ENCODE peak calls at places on chromosomes 3 and 15, in four cellular contexts. T, Z, D and X are unnamed samples.

GRCh38 chr3:117263735-117264134 is 554.2 kb downstream of the TUSC7 start:
- DNase-seq in T (no peak), Z (no peak), D (no peak), X (no peak)

GRCh38 chr3:150384517-150385212 is 23.4 kb upstream of the TSC22D2 start:
- DNase-seq in T (no peak), Z (no peak), D (no peak), X (no peak)

GRCh38 chr3:153219147-153219546 is 57.1 kb downstream of the RAP2B start:
- DNase-seq in T (no peak), Z (no peak), D (peak), X (no peak)

GRCh38 chr3:3577823-3578222 is 221.4 kb upstream of the LRRN1 start:
- DNase-seq in T (no peak), Z (no peak), D (no peak), X (no peak)

GRCh38 chr3:131796558-131796957 is 238.3 kb downstream of the CPNE4 start:
- DNase-seq in T (no peak), Z (no peak), D (no peak), X (no peak)

GRCh38 chr3:10702961-10703740 is 112.9 kb upstream of the SLC6A11 start:
- DNase-seq in T (no peak), Z (no peak), D (no peak), X (no peak)

GRCh38 chr3:2452249-2452648 is 353.6 kb downstream of the CNTN4 start:
- DNase-seq in T (no peak), Z (no peak), D (no peak), X (no peak)

GRCh38 chr15:63338170-63338569 is 43.5 kb downstream of the CA12 start:
- DNase-seq in T (no peak), Z (no peak), D (peak), X (no peak)

GRCh38 chr3:170585008-170585936 is 603 bp downstream of the SLC7A14 start:
- DNase-seq in T (no peak), Z (no peak), D (peak), X (peak)

GRCh38 chr3:9897408-9898372 is 5.0 kb upstream of the IL17RE start:
- DNase-seq in T (no peak), Z (peak), D (peak), X (no peak)